ENCODE peak calls at places on chromosomes 1 and 21, in nine cellular contexts. One of them, this sample, is unnamed.

GRCh38 chr21:41802684-41803083 is 35.8 kb upstream of the RIPK4 start:
- DNase-seq in heart left ventricle: peak; percentile 65
- DNase-seq in prostate gland: peak; percentile 87
- DNase-seq in IMR-90: no peak
- DNase-seq in Peyer's patch: no peak
- DNase-seq in HepG2: no peak
- DNase-seq in right lobe of liver: no peak
- DNase-seq in stomach: no peak
- DNase-seq in sigmoid colon: peak; percentile 91
- DNase-seq in this sample: peak; percentile 66

GRCh38 chr1:166197597-166197996 is 30.8 kb upstream of the FAM78B start:
- DNase-seq in heart left ventricle: no peak
- DNase-seq in prostate gland: no peak
- DNase-seq in IMR-90: no peak
- DNase-seq in Peyer's patch: no peak
- DNase-seq in HepG2: no peak
- DNase-seq in right lobe of liver: no peak
- DNase-seq in stomach: no peak
- DNase-seq in sigmoid colon: no peak
- DNase-seq in this sample: no peak

GRCh38 chr1:244319283-244320132 is 132.2 kb downstream of the ADSS2 start:
- DNase-seq in heart left ventricle: no peak
- DNase-seq in prostate gland: no peak
- DNase-seq in IMR-90: peak; percentile 90
- DNase-seq in Peyer's patch: peak; percentile 51
- DNase-seq in HepG2: no peak
- DNase-seq in right lobe of liver: no peak
- DNase-seq in stomach: no peak
- DNase-seq in sigmoid colon: no peak
- DNase-seq in this sample: no peak

GRCh38 chr1:40709802-40710278 is 18.3 kb downstream of the NFYC start:
- DNase-seq in heart left ventricle: no peak
- DNase-seq in prostate gland: no peak
- DNase-seq in IMR-90: no peak
- DNase-seq in Peyer's patch: no peak
- DNase-seq in HepG2: no peak
- DNase-seq in right lobe of liver: no peak
- DNase-seq in stomach: no peak
- DNase-seq in sigmoid colon: no peak
- DNase-seq in this sample: no peak

GRCh38 chr1:3451994-3452865 is 2.2 kb upstream of the ARHGEF16 start:
- DNase-seq in heart left ventricle: no peak
- DNase-seq in prostate gland: no peak
- DNase-seq in IMR-90: no peak
- DNase-seq in Peyer's patch: no peak
- DNase-seq in HepG2: no peak
- DNase-seq in right lobe of liver: no peak
- DNase-seq in stomach: no peak
- DNase-seq in sigmoid colon: no peak
- DNase-seq in this sample: no peak

GRCh38 chr1:3170566-3171453 is 101.8 kb downstream of the PRDM16 start:
- DNase-seq in heart left ventricle: peak; percentile 85
- DNase-seq in prostate gland: peak; percentile 80
- DNase-seq in IMR-90: no peak
- DNase-seq in Peyer's patch: no peak
- DNase-seq in HepG2: peak; percentile 40
- DNase-seq in right lobe of liver: peak; percentile 85
- DNase-seq in stomach: peak; percentile 91
- DNase-seq in sigmoid colon: peak; percentile 94
- DNase-seq in this sample: peak; percentile 39

GRCh38 chr1:114745351-114745750 is 12.4 kb downstream of the CSDE1 start:
- DNase-seq in heart left ventricle: no peak
- DNase-seq in prostate gland: no peak
- DNase-seq in IMR-90: peak; percentile 66
- DNase-seq in Peyer's patch: no peak
- DNase-seq in HepG2: no peak
- DNase-seq in right lobe of liver: no peak
- DNase-seq in stomach: no peak
- DNase-seq in sigmoid colon: no peak
- DNase-seq in this sample: no peak

GRCh38 chr21:28991861-28992525 is 684 bp downstream of the LTN1 start:
- DNase-seq in heart left ventricle: no peak
- DNase-seq in prostate gland: peak; percentile 10
- DNase-seq in IMR-90: no peak
- DNase-seq in Peyer's patch: peak; percentile 25
- DNase-seq in HepG2: peak; percentile 16
- DNase-seq in right lobe of liver: no peak
- DNase-seq in stomach: no peak
- DNase-seq in sigmoid colon: no peak
- DNase-seq in this sample: no peak

GRCh38 chr1:201501812-201502510 is 5.0 kb downstream of the CSRP1 start:
- DNase-seq in heart left ventricle: no peak
- DNase-seq in prostate gland: peak; percentile 37
- DNase-seq in IMR-90: no peak
- DNase-seq in Peyer's patch: no peak
- DNase-seq in HepG2: no peak
- DNase-seq in right lobe of liver: peak; percentile 93
- DNase-seq in stomach: no peak
- DNase-seq in sigmoid colon: peak; percentile 84
- DNase-seq in this sample: no peak

GRCh38 chr1:143691400-143691891 is 280.3 kb downstream of the FAM72C start:
- DNase-seq in heart left ventricle: no peak
- DNase-seq in prostate gland: no peak
- DNase-seq in IMR-90: peak; percentile 39
- DNase-seq in Peyer's patch: no peak
- DNase-seq in HepG2: peak; percentile 3
- DNase-seq in right lobe of liver: no peak
- DNase-seq in stomach: no peak
- DNase-seq in sigmoid colon: no peak
- DNase-seq in this sample: no peak

GRCh38 chr1:181015258-181015630 is 7.4 kb downstream of the STX6 start:
- DNase-seq in heart left ventricle: no peak
- DNase-seq in prostate gland: no peak
- DNase-seq in IMR-90: no peak
- DNase-seq in Peyer's patch: no peak
- DNase-seq in HepG2: no peak
- DNase-seq in right lobe of liver: no peak
- DNase-seq in stomach: no peak
- DNase-seq in sigmoid colon: no peak
- DNase-seq in this sample: no peak

GRCh38 chr1:111202707-111203623 is 2.5 kb upstream of the DENND2D start:
- DNase-seq in heart left ventricle: no peak
- DNase-seq in prostate gland: no peak
- DNase-seq in IMR-90: no peak
- DNase-seq in Peyer's patch: no peak
- DNase-seq in HepG2: peak; percentile 35
- DNase-seq in right lobe of liver: no peak
- DNase-seq in stomach: no peak
- DNase-seq in sigmoid colon: no peak
- DNase-seq in this sample: no peak

GRCh38 chr1:30875916-30876315 is 32.6 kb downstream of the SDC3 start:
- DNase-seq in heart left ventricle: no peak
- DNase-seq in prostate gland: no peak
- DNase-seq in IMR-90: no peak
- DNase-seq in Peyer's patch: no peak
- DNase-seq in HepG2: no peak
- DNase-seq in right lobe of liver: no peak
- DNase-seq in stomach: no peak
- DNase-seq in sigmoid colon: no peak
- DNase-seq in this sample: no peak

GRCh38 chr1:86778510-86779218 is 74.3 kb downstream of the SH3GLB1 start:
- DNase-seq in heart left ventricle: no peak
- DNase-seq in prostate gland: no peak
- DNase-seq in IMR-90: peak; percentile 86
- DNase-seq in Peyer's patch: no peak
- DNase-seq in HepG2: no peak
- DNase-seq in right lobe of liver: no peak
- DNase-seq in stomach: no peak
- DNase-seq in sigmoid colon: no peak
- DNase-seq in this sample: no peak

GRCh38 chr1:36768486-36769178 is 265.7 kb downstream of the GRIK3 start:
- DNase-seq in heart left ventricle: no peak
- DNase-seq in prostate gland: no peak
- DNase-seq in IMR-90: no peak
- DNase-seq in Peyer's patch: no peak
- DNase-seq in HepG2: no peak
- DNase-seq in right lobe of liver: no peak
- DNase-seq in stomach: no peak
- DNase-seq in sigmoid colon: peak; percentile 29
- DNase-seq in this sample: no peak

GRCh38 chr1:85550784-85551516 is 29.6 kb upstream of the CCN1 start:
- DNase-seq in heart left ventricle: no peak
- DNase-seq in prostate gland: peak; percentile 51
- DNase-seq in IMR-90: peak; percentile 86
- DNase-seq in Peyer's patch: no peak
- DNase-seq in HepG2: no peak
- DNase-seq in right lobe of liver: no peak
- DNase-seq in stomach: no peak
- DNase-seq in sigmoid colon: no peak
- DNase-seq in this sample: no peak

GRCh38 chr1:10032590-10033358 is at the start of gene UBE4B:
- DNase-seq in heart left ventricle: peak; percentile 97
- DNase-seq in prostate gland: peak; percentile 98
- DNase-seq in IMR-90: peak; percentile 97
- DNase-seq in Peyer's patch: peak; percentile 98
- DNase-seq in HepG2: peak; percentile 94
- DNase-seq in right lobe of liver: peak; percentile 99
- DNase-seq in stomach: peak; percentile 99
- DNase-seq in sigmoid colon: peak; percentile 98
- DNase-seq in this sample: peak; percentile 98
- TF ChIP-seq POLR2A in heart left ventricle: peak; percentile 34
- TF ChIP-seq POLR2A in prostate gland: peak; percentile 37
- TF ChIP-seq POLR2A in IMR-90: no peak
- TF ChIP-seq POLR2A in Peyer's patch: no peak
- TF ChIP-seq POLR2A in HepG2: peak; percentile 55
- TF ChIP-seq POLR2A in right lobe of liver: peak; percentile 24
- TF ChIP-seq POLR2A in stomach: no peak
- TF ChIP-seq POLR2A in sigmoid colon: peak; percentile 33
- TF ChIP-seq POLR2A in this sample: peak; percentile 64

GRCh38 chr1:13864760-13865159 is 164.8 kb downstream of the PRDM2 start:
- DNase-seq in heart left ventricle: no peak
- DNase-seq in prostate gland: no peak
- DNase-seq in IMR-90: no peak
- DNase-seq in Peyer's patch: no peak
- DNase-seq in HepG2: no peak
- DNase-seq in right lobe of liver: no peak
- DNase-seq in stomach: no peak
- DNase-seq in sigmoid colon: no peak
- DNase-seq in this sample: no peak
- H3K9me3 ChIP-seq in heart left ventricle: no peaks in the 10 kb centered on the region
- H3K9me3 ChIP-seq in prostate gland: no peaks in the 10 kb centered on the region
- H3K9me3 ChIP-seq in IMR-90: peaks cover 11% of the 10 kb centered on the region
- H3K9me3 ChIP-seq in Peyer's patch: no peaks in the 10 kb centered on the region
- H3K9me3 ChIP-seq in HepG2: no peaks in the 10 kb centered on the region
- H3K9me3 ChIP-seq in right lobe of liver: no peaks in the 10 kb centered on the region
- H3K9me3 ChIP-seq in stomach: no peaks in the 10 kb centered on the region
- H3K9me3 ChIP-seq in sigmoid colon: no peaks in the 10 kb centered on the region
- H3K9me3 ChIP-seq in this sample: no peaks in the 10 kb centered on the region

GRCh38 chr1:26478988-26479387 is 6.7 kb downstream of the HMGN2 start:
- DNase-seq in heart left ventricle: no peak
- DNase-seq in prostate gland: no peak
- DNase-seq in IMR-90: no peak
- DNase-seq in Peyer's patch: no peak
- DNase-seq in HepG2: no peak
- DNase-seq in right lobe of liver: no peak
- DNase-seq in stomach: no peak
- DNase-seq in sigmoid colon: no peak
- DNase-seq in this sample: no peak

GRCh38 chr1:26475989-26476388 is 3.7 kb downstream of the HMGN2 start:
- DNase-seq in heart left ventricle: no peak
- DNase-seq in prostate gland: no peak
- DNase-seq in IMR-90: no peak
- DNase-seq in Peyer's patch: no peak
- DNase-seq in HepG2: no peak
- DNase-seq in right lobe of liver: no peak
- DNase-seq in stomach: no peak
- DNase-seq in sigmoid colon: no peak
- DNase-seq in this sample: no peak

GRCh38 chr1:26478159-26478558 is 5.9 kb downstream of the HMGN2 start:
- DNase-seq in heart left ventricle: no peak
- DNase-seq in prostate gland: no peak
- DNase-seq in IMR-90: no peak
- DNase-seq in Peyer's patch: no peak
- DNase-seq in HepG2: no peak
- DNase-seq in right lobe of liver: no peak
- DNase-seq in stomach: no peak
- DNase-seq in sigmoid colon: peak; percentile 5
- DNase-seq in this sample: no peak

GRCh38 chr1:26476958-26477357 is 4.7 kb downstream of the HMGN2 start:
- DNase-seq in heart left ventricle: no peak
- DNase-seq in prostate gland: no peak
- DNase-seq in IMR-90: no peak
- DNase-seq in Peyer's patch: no peak
- DNase-seq in HepG2: no peak
- DNase-seq in right lobe of liver: no peak
- DNase-seq in stomach: no peak
- DNase-seq in sigmoid colon: peak; percentile 2
- DNase-seq in this sample: no peak

DNA sequence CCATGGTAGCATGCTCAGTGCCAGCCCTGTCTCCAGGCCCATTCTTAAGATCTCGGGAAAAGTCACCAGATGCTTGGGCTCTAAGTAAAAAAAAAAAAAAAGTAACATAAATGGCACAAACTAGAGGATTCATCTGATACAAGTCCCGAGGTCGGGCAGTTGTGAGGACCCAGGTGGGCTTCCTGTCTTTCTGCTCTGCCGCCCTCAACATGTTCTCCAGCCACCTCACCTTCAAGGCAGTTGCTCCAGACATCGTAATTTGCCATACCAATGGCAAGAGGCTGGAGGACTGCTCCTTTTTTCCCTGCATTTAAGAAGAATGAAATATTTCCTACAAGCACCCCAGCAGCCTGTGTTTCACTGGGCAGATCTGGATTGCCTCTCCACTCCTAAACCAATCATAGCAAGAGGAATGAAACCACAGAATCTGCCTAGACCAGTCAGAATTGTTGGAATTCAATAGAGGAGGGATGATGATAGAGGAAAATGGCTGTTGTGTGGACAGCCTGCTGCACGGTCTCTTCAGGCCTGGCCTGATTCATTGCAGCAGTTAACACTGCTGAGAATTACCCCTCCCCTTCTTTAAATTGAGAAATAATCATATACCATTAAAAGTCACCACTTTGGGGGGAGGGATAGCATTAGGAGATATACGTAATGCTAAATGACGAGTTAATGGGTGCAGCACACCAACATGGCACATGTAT is 5.4 kb downstream of the HMGN2 start:
- DNase-seq in heart left ventricle: no peak
- DNase-seq in prostate gland: no peak
- DNase-seq in IMR-90: peak; percentile 19
- DNase-seq in Peyer's patch: no peak
- DNase-seq in HepG2: no peak
- DNase-seq in right lobe of liver: no peak
- DNase-seq in stomach: no peak
- DNase-seq in sigmoid colon: peak; percentile 36
- DNase-seq in this sample: no peak
- TF ChIP-seq POLR2A in heart left ventricle: no peak
- TF ChIP-seq POLR2A in prostate gland: no peak
- TF ChIP-seq POLR2A in IMR-90: no peak
- TF ChIP-seq POLR2A in Peyer's patch: no peak
- TF ChIP-seq POLR2A in HepG2: peak; percentile 31
- TF ChIP-seq POLR2A in right lobe of liver: no peak
- TF ChIP-seq POLR2A in stomach: no peak
- TF ChIP-seq POLR2A in sigmoid colon: no peak
- TF ChIP-seq POLR2A in this sample: no peak

GRCh38 chr1:227621211-227621610 is 57.9 kb downstream of the ZNF678 start:
- DNase-seq in heart left ventricle: no peak
- DNase-seq in prostate gland: no peak
- DNase-seq in IMR-90: no peak
- DNase-seq in Peyer's patch: no peak
- DNase-seq in HepG2: no peak
- DNase-seq in right lobe of liver: no peak
- DNase-seq in stomach: no peak
- DNase-seq in sigmoid colon: no peak
- DNase-seq in this sample: no peak
- H3K9me3 ChIP-seq in heart left ventricle: peaks cover 74% of the 10 kb centered on the region
- H3K9me3 ChIP-seq in prostate gland: no peaks in the 10 kb centered on the region
- H3K9me3 ChIP-seq in IMR-90: peaks cover 42% of the 10 kb centered on the region
- H3K9me3 ChIP-seq in Peyer's patch: peaks cover 29% of the 10 kb centered on the region
- H3K9me3 ChIP-seq in HepG2: peaks cover 97% of the 10 kb centered on the region
- H3K9me3 ChIP-seq in right lobe of liver: no peaks in the 10 kb centered on the region
- H3K9me3 ChIP-seq in stomach: peaks cover 29% of the 10 kb centered on the region
- H3K9me3 ChIP-seq in sigmoid colon: no peaks in the 10 kb centered on the region
- H3K9me3 ChIP-seq in this sample: no peaks in the 10 kb centered on the region